ENCODE peak calls at places on chromosomes 7 and 10, in four cellular contexts. J is HCT116, Q is esophagus squamous epithelium, P is transverse colon. S is an unnamed sample. For H3K4me1, the result is how much of the 10 kb centered on the place peaks cover.

GRCh38 chr10:17430647-17431355 is 23.6 kb downstream of the ST8SIA6 start:
- DNase-seq in J (peak), Q (no peak), P (peak), S (peak)

GRCh38 chr10:72612203-72612826 is 13.6 kb downstream of the MICU1 start:
- DNase-seq in J (no peak), Q (no peak), P (no peak), S (no peak)

GRCh38 chr10:43236176-43236850 is 30.6 kb downstream of the RASGEF1A start:
- DNase-seq in J (no peak), Q (no peak), P (no peak), S (no peak)

GRCh38 chr10:133184591-133185244 is 24.7 kb downstream of the KNDC1 start:
- DNase-seq in J (no peak), Q (no peak), P (no peak), S (no peak)

GRCh38 chr7:25353191-25353590 is 124.9 kb upstream of the NPVF start:
- DNase-seq in J (no peak), Q (no peak), P (no peak), S (no peak)

GRCh38 chr10:62056660-62057059 is 155.2 kb downstream of the ARID5B start:
- DNase-seq in J (no peak), Q (no peak), P (no peak), S (no peak)

GRCh38 chr10:121608669-121609190 is 10.5 kb upstream of the FGFR2 start:
- DNase-seq in J (peak), Q (no peak), P (peak), S (peak)

GRCh38 chr7:154888690-154889089 is 114.2 kb downstream of the PAXIP1 start:
- DNase-seq in J (no peak), Q (no peak), P (no peak), S (no peak)

GRCh38 chr10:48466611-48467240 is 138.1 kb downstream of the ARHGAP22 start:
- DNase-seq in J (no peak), Q (no peak), P (no peak), S (peak)

GRCh38 chr7:18408868-18409267 is 86.7 kb upstream of the HDAC9 start:
- DNase-seq in J (no peak), Q (no peak), P (no peak), S (no peak)

GRCh38 chr7:108650487-108650886 is 80.8 kb downstream of the DNAJB9 start:
- DNase-seq in J (no peak), Q (no peak), P (no peak), S (no peak)

GRCh38 chr7:77247206-77247850 is 47.7 kb upstream of the FGL2 start:
- DNase-seq in J (peak), Q (peak), P (peak), S (peak)

GRCh38 chr10:71623098-71623985 is 96.2 kb downstream of the C10orf105 start:
- DNase-seq in J (no peak), Q (no peak), P (peak), S (peak)

DNA sequence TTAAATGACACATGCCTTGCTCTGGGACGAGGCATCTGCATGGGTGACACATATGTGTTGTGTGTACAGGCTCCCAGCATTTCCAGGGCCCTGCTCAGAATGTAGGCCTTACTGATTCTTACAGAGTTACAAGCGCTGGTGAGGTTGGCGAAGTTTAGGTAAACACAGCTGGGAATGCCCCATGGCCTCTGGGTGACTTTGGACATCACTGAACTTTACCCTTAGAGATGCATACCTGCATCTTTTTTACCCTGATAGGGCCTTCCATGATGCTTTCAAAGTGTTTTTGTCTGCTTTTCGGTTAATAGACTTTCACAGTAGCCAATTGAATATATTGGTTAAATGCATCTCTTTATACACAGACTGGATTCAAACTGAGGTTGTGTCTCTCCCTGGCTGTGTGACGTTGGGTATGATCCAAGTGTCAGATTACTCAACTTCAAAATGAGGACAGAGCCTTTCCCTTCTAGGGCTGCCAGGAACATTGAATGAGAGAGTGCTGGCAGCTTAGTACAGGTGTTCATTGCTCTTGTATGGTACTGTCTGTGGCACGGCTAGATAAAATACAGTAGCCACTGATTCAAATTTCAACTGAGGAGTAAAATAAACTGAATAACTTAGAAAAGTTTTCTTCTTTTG is 29.5 kb downstream of the EGFR start:
- DNase-seq in J (no peak), Q (no peak), P (no peak), S (no peak)
- H3K4me1 ChIP-seq in J (under half), Q (half or more), P (under half), S (under half)

GRCh38 chr7:952548-953441 is 1.7 kb downstream of the ADAP1 start:
- DNase-seq in J (no peak), Q (no peak), P (peak), S (no peak)

GRCh38 chr7:951881-952547 is 2.5 kb downstream of the ADAP1 start:
- DNase-seq in J (no peak), Q (no peak), P (peak), S (no peak)

GRCh38 chr7:956031-956430 is 1.6 kb upstream of the ADAP1 start:
- DNase-seq in J (no peak), Q (no peak), P (peak), S (no peak)

GRCh38 chr7:953547-954327 is 743 bp downstream of the ADAP1 start:
- DNase-seq in J (no peak), Q (no peak), P (peak), S (peak)

DNA sequence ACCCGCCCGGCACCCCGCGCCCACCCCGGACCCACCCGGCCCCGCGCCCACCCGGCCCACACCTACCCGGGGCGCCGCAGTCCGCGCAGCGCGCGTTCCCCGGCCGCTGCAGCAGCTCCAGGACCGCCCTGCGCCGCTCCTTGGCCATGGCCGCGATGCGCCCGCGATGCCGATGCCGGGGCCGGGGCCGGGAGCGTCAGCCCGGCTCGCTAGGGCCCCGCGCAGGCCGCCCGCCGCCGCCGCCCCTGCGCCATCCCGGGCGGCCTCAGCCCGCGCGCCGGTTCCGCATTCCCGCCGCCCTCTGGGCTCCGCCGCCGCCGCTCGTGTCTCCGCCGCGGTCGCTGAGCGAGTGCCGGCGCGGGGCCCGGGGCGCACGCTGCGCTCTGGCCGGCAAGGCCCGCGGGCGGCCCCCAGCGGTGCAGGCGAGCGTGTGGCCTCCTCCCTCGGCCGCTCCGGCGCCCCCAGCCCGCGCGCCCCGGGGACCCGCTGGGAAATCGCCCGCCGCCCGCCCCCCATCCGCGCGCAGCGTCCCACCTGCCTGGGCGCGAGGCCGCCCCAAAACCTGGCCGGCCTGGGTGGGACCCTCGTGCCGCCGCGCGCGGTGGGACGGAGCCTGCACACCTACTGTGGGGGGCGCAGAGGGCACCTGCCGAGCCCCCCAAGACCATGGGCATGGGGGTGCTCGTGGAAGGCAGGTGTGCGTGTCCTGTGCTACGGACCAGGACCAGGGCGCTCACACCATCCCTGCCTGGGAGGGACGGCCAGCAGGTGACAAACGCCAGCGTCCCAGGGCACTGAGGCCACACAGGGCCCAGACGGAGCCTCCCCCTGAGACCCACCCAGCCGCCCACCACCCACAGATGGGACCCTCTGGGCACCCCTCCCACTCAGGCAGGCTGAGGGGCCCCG is at the start of gene ADAP1:
- DNase-seq in J (no peak), Q (no peak), P (peak), S (no peak)
- TF ChIP-seq POLR2A in J (no peak), Q (no peak), P (no peak), S (no peak)

GRCh38 chr7:111029574-111030357 is 61.2 kb upstream of the LRRN3 start:
- DNase-seq in J (no peak), Q (no peak), P (peak), S (peak)
- H3K4me1 ChIP-seq in J (under half), Q (under half), P (under half), S (under half)

GRCh38 chr7:144763291-144763690 is 72.6 kb downstream of the TPK1 start:
- DNase-seq in J (no peak), Q (no peak), P (peak), S (no peak)
- TF ChIP-seq POLR2A in J (no peak), Q (no peak), P (no peak), S (no peak)

GRCh38 chr7:116704650-116705049 is 32.7 kb downstream of the MET start:
- DNase-seq in J (no peak), Q (no peak), P (no peak), S (no peak)
- H3K4me1 ChIP-seq in J (half or more), Q (under half), P (under half), S (under half)

GRCh38 chr10:96421995-96422394 is 63.2 kb upstream of the OPALIN start:
- DNase-seq in J (no peak), Q (no peak), P (no peak), S (no peak)
- TF ChIP-seq POLR2A in J (no peak), Q (no peak), P (no peak), S (no peak)

DNA sequence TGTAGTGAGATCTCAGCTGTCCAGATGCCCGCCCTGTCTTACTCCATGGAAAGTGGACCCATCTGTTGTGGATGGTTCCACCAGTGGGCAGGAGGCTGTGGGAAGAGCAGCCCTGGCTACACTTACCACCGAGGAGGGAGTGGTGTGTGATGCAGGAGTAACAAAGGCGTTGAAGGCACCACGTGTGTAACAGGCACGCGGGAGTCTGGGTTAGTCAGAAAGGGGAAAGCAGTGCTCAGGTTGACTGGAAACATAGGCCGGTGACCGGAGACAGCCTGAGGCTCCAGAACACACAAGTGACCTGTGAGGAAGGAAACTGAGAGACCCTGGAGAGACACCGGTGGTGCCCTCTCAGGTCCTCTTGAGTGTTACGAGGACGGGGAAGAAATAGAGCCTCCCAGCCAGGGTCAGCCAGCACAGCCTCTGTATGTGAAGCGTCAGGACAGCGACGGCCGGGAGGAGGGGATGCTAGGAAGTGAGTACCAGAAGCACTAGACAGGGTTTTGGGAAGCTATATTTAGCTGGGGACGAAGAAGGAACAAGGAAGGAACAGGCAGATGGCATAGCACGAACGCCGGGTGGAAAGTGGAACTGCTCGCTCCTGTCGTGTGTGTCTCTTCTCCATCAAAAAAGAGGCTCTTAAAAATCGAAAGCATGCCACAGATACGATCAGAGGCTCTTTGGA is 51.7 kb downstream of the DAGLB start:
- DNase-seq in J (no peak), Q (no peak), P (peak), S (no peak)
- H3K4me1 ChIP-seq in J (under half), Q (half or more), P (under half), S (under half)

DNA sequence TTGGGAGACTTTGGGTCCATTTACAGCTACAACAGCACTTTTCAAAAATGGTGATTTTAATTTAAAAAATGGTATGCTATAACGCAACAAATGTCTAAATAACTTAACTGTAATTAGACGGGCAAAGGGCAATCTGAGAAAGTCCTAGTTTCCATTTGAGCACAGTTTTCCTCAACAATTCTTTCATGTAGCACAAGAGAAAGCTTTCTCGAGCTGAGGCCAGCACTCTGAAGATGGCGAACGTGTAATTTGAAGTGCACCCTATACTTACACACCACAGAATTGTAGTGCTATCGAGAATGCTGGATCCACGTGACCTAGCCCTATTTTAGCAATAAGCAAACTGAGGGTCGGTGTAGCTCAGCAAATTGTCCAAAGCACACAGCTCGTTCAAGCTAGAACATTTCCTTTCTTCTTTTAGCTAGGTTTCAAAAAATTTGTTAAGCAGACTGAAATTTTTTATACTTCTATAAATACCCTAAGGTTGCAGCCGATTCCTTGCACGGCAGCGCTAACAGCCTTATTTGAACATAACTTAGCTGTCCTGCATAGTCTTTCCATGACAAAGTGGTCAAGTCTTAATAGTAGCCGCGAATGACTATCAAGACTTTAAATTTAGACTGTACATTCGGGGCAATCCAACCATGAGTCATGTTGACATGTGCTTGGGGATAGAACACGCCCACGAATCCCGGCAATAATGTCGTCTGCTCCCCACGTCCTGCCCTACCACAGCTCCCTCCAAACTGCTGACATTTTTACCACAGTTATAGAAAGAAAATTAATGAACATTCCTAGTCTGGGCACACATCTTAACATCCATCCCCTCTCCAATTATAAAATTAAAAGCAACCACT is 10.0 kb downstream of the KLF6 start:
- DNase-seq in J (peak), Q (no peak), P (peak), S (no peak)
- TF ChIP-seq POLR2A in J (no peak), Q (no peak), P (no peak), S (no peak)